ENCODE peak calls at places on chromosomes 7 and 10, in five cellular contexts. W, M, G, R and Q are unnamed samples. For H3K27me3, the result is how much of the 10 kb centered on the place peaks cover.

GRCh38 chr10:15695852-15696251 is 23.9 kb downstream of the ITGA8 start:
- DNase-seq in W (no peak), M (no peak), R (no peak), G (no peak), Q (peak)

GRCh38 chr10:6173203-6173602 is 29.5 kb upstream of the PFKFB3 start:
- DNase-seq in G (no peak), M (no peak), R (no peak), W (no peak), Q (peak)

GRCh38 chr7:143846692-143847091 is 55.3 kb downstream of the TCAF1 start:
- DNase-seq in G (no peak), W (no peak), R (no peak), M (no peak), Q (no peak)

GRCh38 chr7:44060091-44060947 is 5.0 kb downstream of the PGAM2 start:
- DNase-seq in G (no peak), M (peak), W (no peak), R (no peak), Q (peak)

GRCh38 chr10:71621783-71622526 is 97.6 kb downstream of the C10orf105 start:
- DNase-seq in M (no peak), G (no peak), W (no peak), R (no peak), Q (peak)

GRCh38 chr7:134693256-134693655 is 46.6 kb downstream of the BPGM start:
- DNase-seq in R (no peak), G (peak), M (peak), W (no peak), Q (no peak)

GRCh38 chr7:149477494-149478443 is 16.9 kb upstream of the ZNF777 start:
- DNase-seq in W (no peak), R (no peak), G (no peak), M (no peak), Q (peak)

GRCh38 chr7:5598769-5599371 is 175.2 kb upstream of the TNRC18 start:
- DNase-seq in R (no peak), G (no peak), W (no peak), M (no peak), Q (peak)

GRCh38 chr7:69123003-69123402 is 475.3 kb upstream of the AUTS2 start:
- DNase-seq in M (no peak), R (no peak), G (no peak), W (no peak), Q (no peak)

GRCh38 chr7:11753441-11753840 is 78.6 kb downstream of the THSD7A start:
- DNase-seq in M (no peak), R (no peak), G (no peak), W (no peak), Q (no peak)

GRCh38 chr10:13894412-13895093 is 307.8 kb downstream of the PRPF18 start:
- DNase-seq in W (no peak), G (no peak), M (no peak), R (no peak), Q (no peak)

GRCh38 chr10:79176052-79176501 is 107.3 kb downstream of the ZMIZ1 start:
- DNase-seq in W (no peak), M (no peak), G (peak), R (no peak), Q (no peak)

GRCh38 chr10:55631071-55631654 is 729.9 kb downstream of the ZWINT start:
- DNase-seq in R (peak), G (no peak), W (peak), M (peak), Q (peak)

GRCh38 chr7:44694766-44695165 is 53.9 kb upstream of the ZMIZ2 start:
- DNase-seq in M (no peak), W (no peak), G (no peak), R (no peak), Q (no peak)

GRCh38 chr7:16026253-16027020 is 340.0 kb upstream of the MEOX2 start:
- DNase-seq in G (peak), R (no peak), M (no peak), W (no peak), Q (no peak)

GRCh38 chr10:69780070-69780469 is 21.6 kb upstream of the COL13A1 start:
- DNase-seq in G (no peak), W (no peak), R (no peak), M (no peak), Q (no peak)

GRCh38 chr10:3775671-3776551 is 9.1 kb downstream of the KLF6 start:
- DNase-seq in M (no peak), W (no peak), R (no peak), G (no peak), Q (peak)

GRCh38 chr7:5831196-5831595 is 49.4 kb upstream of the OCM start:
- DNase-seq in R (no peak), W (peak), G (no peak), M (no peak), Q (peak)

GRCh38 chr7:116236020-116236630 is 25.8 kb downstream of the TES start:
- DNase-seq in W (no peak), R (peak), M (no peak), G (no peak), Q (peak)

GRCh38 chr7:116647861-116648260 is 24.1 kb upstream of the MET start:
- DNase-seq in R (no peak), M (no peak), G (no peak), W (no peak), Q (no peak)

GRCh38 chr10:132833421-132834111 is 47.6 kb upstream of the NKX6-2 start:
- DNase-seq in G (no peak), R (no peak), W (no peak), M (no peak), Q (peak)

GRCh38 chr10:86727459-86727858 is 29.0 kb upstream of the BMPR1A start:
- DNase-seq in W (no peak), R (no peak), M (no peak), G (no peak), Q (no peak)

GRCh38 chr7:111499027-111499426 is 63.3 kb downstream of the IMMP2L start:
- DNase-seq in R (no peak), G (peak), M (no peak), W (no peak), Q (no peak)

GRCh38 chr10:120251821-120252220 is 205.2 kb upstream of the PLPP4 start:
- DNase-seq in R (no peak), G (no peak), W (no peak), M (no peak), Q (peak)

GRCh38 chr10:95242581-95243317 is 48.1 kb downstream of the PDLIM1 start:
- DNase-seq in M (no peak), R (peak), W (peak), G (no peak), Q (peak)

GRCh38 chr7:7201583-7202374 is 19.4 kb downstream of the C1GALT1 start:
- DNase-seq in R (peak), G (no peak), M (no peak), W (no peak), Q (no peak)

GRCh38 chr10:89283174-89283987 is 18.5 kb upstream of the IFIT2 start:
- DNase-seq in W (no peak), M (no peak), G (no peak), R (no peak), Q (no peak)
- H3K4me3 ChIP-seq in W (no peak), M (no peak), G (peak), R (peak), Q (no peak)

GRCh38 chr10:46175831-46176230 is 111.0 kb upstream of the ANTXRL start:
- DNase-seq in W (no peak), M (no peak), G (no peak), R (no peak), Q (no peak)
- H3K27me3 ChIP-seq in W (under half), M (under half), G (under half), R (under half), Q (under half)

GRCh38 chr7:139830779-139831498 is 1.9 kb downstream of the TBXAS1 start:
- DNase-seq in R (no peak), M (no peak), G (no peak), W (no peak), Q (no peak)

GRCh38 chr7:139828446-139828845 is 618 bp upstream of the TBXAS1 start:
- DNase-seq in M (no peak), R (no peak), W (no peak), G (no peak), Q (no peak)

GRCh38 chr7:139828880-139829653 is at the start of gene TBXAS1:
- DNase-seq in W (no peak), G (no peak), R (peak), M (no peak), Q (no peak)

GRCh38 chr7:139830292-139830691 is 1.2 kb downstream of the TBXAS1 start:
- DNase-seq in R (no peak), G (no peak), M (no peak), W (no peak), Q (no peak)

GRCh38 chr7:139829654-139830130 is 628 bp downstream of the TBXAS1 start:
- DNase-seq in G (no peak), M (no peak), W (no peak), R (no peak), Q (no peak)
- H3K4me3 ChIP-seq in G (peak), M (no peak), W (no peak), R (peak), Q (no peak)

GRCh38 chr7:27191716-27192545 is 6.9 kb upstream of the HOXA11 start:
- DNase-seq in G (no peak), W (no peak), M (peak), R (peak), Q (peak)

GRCh38 chr7:27192546-27193334 is 7.2 kb downstream of the HOXA13 start:
- DNase-seq in G (no peak), M (peak), R (no peak), W (no peak), Q (peak)

GRCh38 chr7:27190284-27190748 is 5.3 kb upstream of the HOXA11 start:
- DNase-seq in W (no peak), R (peak), M (no peak), G (no peak), Q (no peak)

GRCh38 chr7:27189560-27190283 is 4.7 kb upstream of the HOXA11 start:
- DNase-seq in M (peak), R (peak), W (no peak), G (no peak), Q (no peak)

DNA sequence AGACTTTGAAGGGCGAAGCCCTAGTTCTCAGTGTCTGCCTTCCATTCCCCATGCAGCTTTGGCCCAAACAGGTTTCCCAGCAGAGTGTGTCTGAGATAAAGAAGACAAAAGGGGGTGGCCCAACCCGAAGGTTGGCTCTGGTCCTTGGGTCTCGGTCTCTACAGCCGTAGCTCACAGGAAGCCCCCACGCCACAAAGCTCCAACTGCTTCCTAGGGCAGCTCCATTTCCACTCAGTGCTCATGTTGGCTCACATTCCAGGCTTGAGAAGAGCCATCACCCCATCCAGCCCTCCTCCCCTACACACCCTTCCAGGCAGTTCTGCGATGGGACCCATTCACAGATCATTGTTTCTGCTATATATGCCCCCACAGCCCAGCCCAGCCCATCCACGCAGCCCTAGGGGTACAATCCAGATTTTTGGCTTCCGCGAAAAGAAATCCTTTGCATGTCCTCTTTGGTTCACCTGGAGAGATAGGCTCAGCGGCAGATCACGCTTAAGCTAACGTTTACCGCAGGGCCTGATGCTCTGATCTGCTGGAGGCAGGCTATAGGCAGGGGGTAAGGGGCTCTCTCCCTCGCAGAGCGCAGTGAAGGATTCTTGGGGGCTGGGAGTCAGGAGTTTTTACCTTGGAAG is 6.2 kb upstream of the HOXA11 start:
- DNase-seq in R (peak), G (no peak), W (no peak), M (peak), Q (peak)
- H3K27me3 ChIP-seq in R (half or more), G (half or more), W (half or more), M (under half), Q (half or more)